ENCODE peak calls at places on chromosomes 6 and 20, in nine cellular contexts. One of them, this sample, is unnamed.

GRCh38 chr6:119895626-119896025 is 546.1 kb upstream of the MAN1A1 start:
- DNase-seq in lower leg skin: no peak
- DNase-seq in ELF-1: no peak
- DNase-seq in mucosa of descending colon: no peak
- DNase-seq in neural crest cell: no peak
- DNase-seq in tibial artery: no peak
- DNase-seq in fibroblast of mammary gland: no peak
- DNase-seq in heart right ventricle: no peak
- DNase-seq in astrocyte: no peak
- DNase-seq in this sample: no peak

GRCh38 chr6:15793288-15793687 is 130.5 kb upstream of the DTNBP1 start:
- DNase-seq in lower leg skin: no peak
- DNase-seq in ELF-1: peak
- DNase-seq in mucosa of descending colon: no peak
- DNase-seq in neural crest cell: no peak
- DNase-seq in tibial artery: no peak
- DNase-seq in fibroblast of mammary gland: peak
- DNase-seq in heart right ventricle: no peak
- DNase-seq in astrocyte: peak
- DNase-seq in this sample: no peak

GRCh38 chr20:56634735-56635422 is 5.8 kb downstream of the TFAP2C start:
- DNase-seq in lower leg skin: no peak
- DNase-seq in ELF-1: no peak
- DNase-seq in mucosa of descending colon: no peak
- DNase-seq in neural crest cell: no peak
- DNase-seq in tibial artery: no peak
- DNase-seq in fibroblast of mammary gland: no peak
- DNase-seq in heart right ventricle: no peak
- DNase-seq in astrocyte: no peak
- DNase-seq in this sample: no peak

GRCh38 chr20:49956689-49957443 is 20.7 kb downstream of the RNF114 start:
- DNase-seq in lower leg skin: no peak
- DNase-seq in ELF-1: no peak
- DNase-seq in mucosa of descending colon: no peak
- DNase-seq in neural crest cell: no peak
- DNase-seq in tibial artery: no peak
- DNase-seq in fibroblast of mammary gland: no peak
- DNase-seq in heart right ventricle: peak
- DNase-seq in astrocyte: no peak
- DNase-seq in this sample: no peak

GRCh38 chr6:42821846-42822245 is 40.0 kb downstream of the BICRAL start:
- DNase-seq in lower leg skin: no peak
- DNase-seq in ELF-1: no peak
- DNase-seq in mucosa of descending colon: no peak
- DNase-seq in neural crest cell: no peak
- DNase-seq in tibial artery: no peak
- DNase-seq in fibroblast of mammary gland: peak
- DNase-seq in heart right ventricle: no peak
- DNase-seq in astrocyte: no peak
- DNase-seq in this sample: no peak

GRCh38 chr6:100461920-100462295 is 2.8 kb downstream of the SIM1 start:
- DNase-seq in lower leg skin: no peak
- DNase-seq in ELF-1: no peak
- DNase-seq in mucosa of descending colon: no peak
- DNase-seq in neural crest cell: no peak
- DNase-seq in tibial artery: no peak
- DNase-seq in fibroblast of mammary gland: no peak
- DNase-seq in heart right ventricle: no peak
- DNase-seq in astrocyte: no peak
- DNase-seq in this sample: no peak

GRCh38 chr6:101013612-101014195 is 132.6 kb upstream of the ASCC3 start:
- DNase-seq in lower leg skin: no peak
- DNase-seq in ELF-1: no peak
- DNase-seq in mucosa of descending colon: no peak
- DNase-seq in neural crest cell: no peak
- DNase-seq in tibial artery: no peak
- DNase-seq in fibroblast of mammary gland: peak
- DNase-seq in heart right ventricle: no peak
- DNase-seq in astrocyte: no peak
- DNase-seq in this sample: no peak

GRCh38 chr6:112289039-112289566 is 34.7 kb upstream of the LAMA4 start:
- DNase-seq in lower leg skin: peak
- DNase-seq in ELF-1: peak
- DNase-seq in mucosa of descending colon: peak
- DNase-seq in neural crest cell: no peak
- DNase-seq in tibial artery: peak
- DNase-seq in fibroblast of mammary gland: peak
- DNase-seq in heart right ventricle: peak
- DNase-seq in astrocyte: peak
- DNase-seq in this sample: peak

GRCh38 chr6:20674664-20675063 is 140.4 kb downstream of the CDKAL1 start:
- DNase-seq in lower leg skin: no peak
- DNase-seq in ELF-1: no peak
- DNase-seq in mucosa of descending colon: no peak
- DNase-seq in neural crest cell: no peak
- DNase-seq in tibial artery: no peak
- DNase-seq in fibroblast of mammary gland: no peak
- DNase-seq in heart right ventricle: no peak
- DNase-seq in astrocyte: no peak
- DNase-seq in this sample: no peak

GRCh38 chr6:63859520-63859919 is 223.9 kb downstream of the PHF3 start:
- DNase-seq in lower leg skin: no peak
- DNase-seq in ELF-1: no peak
- DNase-seq in mucosa of descending colon: no peak
- DNase-seq in neural crest cell: no peak
- DNase-seq in tibial artery: no peak
- DNase-seq in fibroblast of mammary gland: no peak
- DNase-seq in heart right ventricle: no peak
- DNase-seq in astrocyte: no peak
- DNase-seq in this sample: no peak

GRCh38 chr6:127451388-127451787 is 7.8 kb downstream of the KIAA0408 start:
- DNase-seq in lower leg skin: no peak
- DNase-seq in ELF-1: no peak
- DNase-seq in mucosa of descending colon: no peak
- DNase-seq in neural crest cell: no peak
- DNase-seq in tibial artery: no peak
- DNase-seq in fibroblast of mammary gland: no peak
- DNase-seq in heart right ventricle: no peak
- DNase-seq in astrocyte: no peak
- DNase-seq in this sample: no peak

GRCh38 chr6:41182069-41183034 is 18.6 kb downstream of the TREML2 start:
- DNase-seq in lower leg skin: no peak
- DNase-seq in ELF-1: peak
- DNase-seq in mucosa of descending colon: no peak
- DNase-seq in neural crest cell: peak
- DNase-seq in tibial artery: peak
- DNase-seq in fibroblast of mammary gland: peak
- DNase-seq in heart right ventricle: no peak
- DNase-seq in astrocyte: peak
- DNase-seq in this sample: no peak

GRCh38 chr6:132289761-132290160 is 111.5 kb downstream of the MOXD1 start:
- DNase-seq in lower leg skin: no peak
- DNase-seq in ELF-1: no peak
- DNase-seq in mucosa of descending colon: no peak
- DNase-seq in neural crest cell: no peak
- DNase-seq in tibial artery: no peak
- DNase-seq in fibroblast of mammary gland: no peak
- DNase-seq in heart right ventricle: no peak
- DNase-seq in astrocyte: no peak
- DNase-seq in this sample: no peak

GRCh38 chr6:39927159-39927558 is 7.1 kb downstream of the MOCS1 start:
- DNase-seq in lower leg skin: no peak
- DNase-seq in ELF-1: no peak
- DNase-seq in mucosa of descending colon: no peak
- DNase-seq in neural crest cell: no peak
- DNase-seq in tibial artery: no peak
- DNase-seq in fibroblast of mammary gland: peak
- DNase-seq in heart right ventricle: no peak
- DNase-seq in astrocyte: peak
- DNase-seq in this sample: no peak

GRCh38 chr6:38176797-38177751 is 357.5 kb downstream of the ZFAND3 start:
- DNase-seq in lower leg skin: no peak
- DNase-seq in ELF-1: peak
- DNase-seq in mucosa of descending colon: no peak
- DNase-seq in neural crest cell: no peak
- DNase-seq in tibial artery: peak
- DNase-seq in fibroblast of mammary gland: peak
- DNase-seq in heart right ventricle: no peak
- DNase-seq in astrocyte: no peak
- DNase-seq in this sample: no peak

GRCh38 chr6:132768051-132768517 is 10.4 kb upstream of the VNN2 start:
- DNase-seq in lower leg skin: no peak
- DNase-seq in ELF-1: peak
- DNase-seq in mucosa of descending colon: no peak
- DNase-seq in neural crest cell: peak
- DNase-seq in tibial artery: peak
- DNase-seq in fibroblast of mammary gland: peak
- DNase-seq in heart right ventricle: peak
- DNase-seq in astrocyte: no peak
- DNase-seq in this sample: no peak

GRCh38 chr6:130525378-130525777 is 159.6 kb downstream of the TMEM200A start:
- DNase-seq in lower leg skin: no peak
- DNase-seq in ELF-1: no peak
- DNase-seq in mucosa of descending colon: no peak
- DNase-seq in neural crest cell: no peak
- DNase-seq in tibial artery: no peak
- DNase-seq in fibroblast of mammary gland: no peak
- DNase-seq in heart right ventricle: no peak
- DNase-seq in astrocyte: no peak
- DNase-seq in this sample: no peak

GRCh38 chr6:52575490-52575868 is 1.4 kb downstream of the TRAM2 start:
- DNase-seq in lower leg skin: no peak
- DNase-seq in ELF-1: no peak
- DNase-seq in mucosa of descending colon: no peak
- DNase-seq in neural crest cell: no peak
- DNase-seq in tibial artery: no peak
- DNase-seq in fibroblast of mammary gland: no peak
- DNase-seq in heart right ventricle: no peak
- DNase-seq in astrocyte: no peak
- DNase-seq in this sample: no peak

GRCh38 chr6:139588076-139588639 is 213.7 kb upstream of the CITED2 start:
- DNase-seq in lower leg skin: no peak
- DNase-seq in ELF-1: peak
- DNase-seq in mucosa of descending colon: peak
- DNase-seq in neural crest cell: no peak
- DNase-seq in tibial artery: no peak
- DNase-seq in fibroblast of mammary gland: peak
- DNase-seq in heart right ventricle: no peak
- DNase-seq in astrocyte: peak
- DNase-seq in this sample: no peak

GRCh38 chr6:168887621-168888020 is 366.0 kb downstream of the THBS2 start:
- DNase-seq in lower leg skin: no peak
- DNase-seq in ELF-1: no peak
- DNase-seq in mucosa of descending colon: no peak
- DNase-seq in neural crest cell: no peak
- DNase-seq in tibial artery: no peak
- DNase-seq in fibroblast of mammary gland: no peak
- DNase-seq in heart right ventricle: no peak
- DNase-seq in astrocyte: no peak
- DNase-seq in this sample: no peak

GRCh38 chr6:24918641-24919403 is 16.9 kb downstream of the RIPOR2 start:
- DNase-seq in lower leg skin: no peak
- DNase-seq in ELF-1: peak
- DNase-seq in mucosa of descending colon: no peak
- DNase-seq in neural crest cell: no peak
- DNase-seq in tibial artery: no peak
- DNase-seq in fibroblast of mammary gland: no peak
- DNase-seq in heart right ventricle: no peak
- DNase-seq in astrocyte: no peak
- DNase-seq in this sample: no peak

GRCh38 chr20:33584976-33585375 is 77.2 kb upstream of the C20orf144 start:
- DNase-seq in lower leg skin: no peak
- DNase-seq in ELF-1: no peak
- DNase-seq in mucosa of descending colon: no peak
- DNase-seq in neural crest cell: no peak
- DNase-seq in tibial artery: no peak
- DNase-seq in fibroblast of mammary gland: no peak
- DNase-seq in heart right ventricle: no peak
- DNase-seq in astrocyte: peak
- DNase-seq in this sample: no peak

GRCh38 chr20:31652917-31653385 is 15.2 kb downstream of the COX4I2 start:
- DNase-seq in lower leg skin: no peak
- DNase-seq in ELF-1: no peak
- DNase-seq in mucosa of descending colon: no peak
- DNase-seq in neural crest cell: no peak
- DNase-seq in tibial artery: no peak
- DNase-seq in fibroblast of mammary gland: peak
- DNase-seq in heart right ventricle: no peak
- DNase-seq in astrocyte: peak
- DNase-seq in this sample: no peak

GRCh38 chr6:31586596-31586995 is 519 bp downstream of the LST1 start:
- DNase-seq in lower leg skin: peak
- DNase-seq in ELF-1: no peak
- DNase-seq in mucosa of descending colon: peak
- DNase-seq in neural crest cell: no peak
- DNase-seq in tibial artery: no peak
- DNase-seq in fibroblast of mammary gland: no peak
- DNase-seq in heart right ventricle: no peak
- DNase-seq in astrocyte: no peak
- DNase-seq in this sample: no peak

GRCh38 chr6:108921547-108922331 is 73.5 kb downstream of the ARMC2 start:
- DNase-seq in lower leg skin: no peak
- DNase-seq in ELF-1: no peak
- DNase-seq in mucosa of descending colon: no peak
- DNase-seq in neural crest cell: no peak
- DNase-seq in tibial artery: peak
- DNase-seq in fibroblast of mammary gland: peak
- DNase-seq in heart right ventricle: no peak
- DNase-seq in astrocyte: peak
- DNase-seq in this sample: no peak

GRCh38 chr6:163837681-163838431 is 423.3 kb downstream of the QKI start:
- DNase-seq in lower leg skin: no peak
- DNase-seq in ELF-1: peak
- DNase-seq in mucosa of descending colon: no peak
- DNase-seq in neural crest cell: peak
- DNase-seq in tibial artery: no peak
- DNase-seq in fibroblast of mammary gland: no peak
- DNase-seq in heart right ventricle: no peak
- DNase-seq in astrocyte: peak
- DNase-seq in this sample: no peak

GRCh38 chr6:14476793-14477531 is 359.4 kb downstream of the CD83 start:
- DNase-seq in lower leg skin: no peak
- DNase-seq in ELF-1: no peak
- DNase-seq in mucosa of descending colon: no peak
- DNase-seq in neural crest cell: no peak
- DNase-seq in tibial artery: peak
- DNase-seq in fibroblast of mammary gland: peak
- DNase-seq in heart right ventricle: no peak
- DNase-seq in astrocyte: peak
- DNase-seq in this sample: no peak

GRCh38 chr6:17454316-17455005 is 61.1 kb downstream of the CAP2 start:
- DNase-seq in lower leg skin: no peak
- DNase-seq in ELF-1: peak
- DNase-seq in mucosa of descending colon: no peak
- DNase-seq in neural crest cell: no peak
- DNase-seq in tibial artery: no peak
- DNase-seq in fibroblast of mammary gland: peak
- DNase-seq in heart right ventricle: no peak
- DNase-seq in astrocyte: peak
- DNase-seq in this sample: no peak

GRCh38 chr6:68572975-68573374 is 62.1 kb upstream of the ADGRB3 start:
- DNase-seq in lower leg skin: no peak
- DNase-seq in ELF-1: no peak
- DNase-seq in mucosa of descending colon: no peak
- DNase-seq in neural crest cell: no peak
- DNase-seq in tibial artery: no peak
- DNase-seq in fibroblast of mammary gland: no peak
- DNase-seq in heart right ventricle: no peak
- DNase-seq in astrocyte: no peak
- DNase-seq in this sample: no peak